ENCODE peak calls at places on chromosomes 2 and 18, in ten cellular contexts. One of them, this sample, is unnamed.

GRCh38 chr2:198374375-198375072 is 570.1 kb downstream of the PLCL1 start:
- DNase-seq in neural progenitor cell: peak; percentile 75
- DNase-seq in left ventricle myocardium inferior: no peak
- DNase-seq in WERI-Rb-1: peak; percentile 66
- DNase-seq in cardiac muscle cell: peak; percentile 72
- DNase-seq in left lung: no peak
- DNase-seq in CD8-positive, alpha-beta T cell: no peak
- DNase-seq in adrenal gland: no peak
- DNase-seq in right atrium auricular region: no peak
- DNase-seq in psoas muscle: no peak
- DNase-seq in this sample: peak; percentile 50

GRCh38 chr18:11885278-11885991 is 22.7 kb downstream of the MPPE1 start:
- DNase-seq in neural progenitor cell: no peak
- DNase-seq in left ventricle myocardium inferior: no peak
- DNase-seq in WERI-Rb-1: no peak
- DNase-seq in cardiac muscle cell: no peak
- DNase-seq in left lung: peak; percentile 44
- DNase-seq in CD8-positive, alpha-beta T cell: no peak
- DNase-seq in adrenal gland: no peak
- DNase-seq in right atrium auricular region: no peak
- DNase-seq in psoas muscle: no peak
- DNase-seq in this sample: peak; percentile 30

GRCh38 chr2:46804794-46805193 is 110.8 kb downstream of the MCFD2 start:
- DNase-seq in neural progenitor cell: no peak
- DNase-seq in left ventricle myocardium inferior: no peak
- DNase-seq in WERI-Rb-1: no peak
- DNase-seq in cardiac muscle cell: no peak
- DNase-seq in left lung: no peak
- DNase-seq in CD8-positive, alpha-beta T cell: no peak
- DNase-seq in adrenal gland: no peak
- DNase-seq in right atrium auricular region: peak; percentile 58
- DNase-seq in psoas muscle: no peak
- DNase-seq in this sample: no peak

GRCh38 chr2:105397959-105398521 is 811 bp downstream of the FHL2 start:
- DNase-seq in neural progenitor cell: no peak
- DNase-seq in left ventricle myocardium inferior: no peak
- DNase-seq in WERI-Rb-1: no peak
- DNase-seq in cardiac muscle cell: no peak
- DNase-seq in left lung: no peak
- DNase-seq in CD8-positive, alpha-beta T cell: no peak
- DNase-seq in adrenal gland: no peak
- DNase-seq in right atrium auricular region: peak; percentile 21
- DNase-seq in psoas muscle: no peak
- DNase-seq in this sample: no peak

GRCh38 chr2:209864716-209865295 is 93.2 kb downstream of the UNC80 start:
- DNase-seq in neural progenitor cell: peak; percentile 30
- DNase-seq in left ventricle myocardium inferior: no peak
- DNase-seq in WERI-Rb-1: peak; percentile 25
- DNase-seq in cardiac muscle cell: no peak
- DNase-seq in left lung: no peak
- DNase-seq in CD8-positive, alpha-beta T cell: no peak
- DNase-seq in adrenal gland: no peak
- DNase-seq in right atrium auricular region: no peak
- DNase-seq in psoas muscle: no peak
- DNase-seq in this sample: no peak

GRCh38 chr2:213885485-213885884 is 525.4 kb upstream of the VWC2L start:
- DNase-seq in neural progenitor cell: no peak
- DNase-seq in left ventricle myocardium inferior: no peak
- DNase-seq in WERI-Rb-1: no peak
- DNase-seq in cardiac muscle cell: no peak
- DNase-seq in left lung: no peak
- DNase-seq in CD8-positive, alpha-beta T cell: no peak
- DNase-seq in adrenal gland: no peak
- DNase-seq in right atrium auricular region: no peak
- DNase-seq in psoas muscle: no peak
- DNase-seq in this sample: no peak

GRCh38 chr2:158667567-158667966 is 127.5 kb upstream of the DAPL1 start:
- DNase-seq in neural progenitor cell: no peak
- DNase-seq in left ventricle myocardium inferior: no peak
- DNase-seq in WERI-Rb-1: no peak
- DNase-seq in cardiac muscle cell: no peak
- DNase-seq in left lung: no peak
- DNase-seq in CD8-positive, alpha-beta T cell: no peak
- DNase-seq in adrenal gland: no peak
- DNase-seq in right atrium auricular region: no peak
- DNase-seq in psoas muscle: no peak
- DNase-seq in this sample: no peak

GRCh38 chr2:207163053-207163814 is 2.5 kb downstream of the KLF7 start:
- DNase-seq in neural progenitor cell: no peak
- DNase-seq in left ventricle myocardium inferior: no peak
- DNase-seq in WERI-Rb-1: no peak
- DNase-seq in cardiac muscle cell: no peak
- DNase-seq in left lung: no peak
- DNase-seq in CD8-positive, alpha-beta T cell: no peak
- DNase-seq in adrenal gland: peak; percentile 39
- DNase-seq in right atrium auricular region: no peak
- DNase-seq in psoas muscle: peak; percentile 29
- DNase-seq in this sample: no peak

GRCh38 chr2:627340-627709 is 49.9 kb downstream of the TMEM18 start:
- DNase-seq in neural progenitor cell: peak; percentile 34
- DNase-seq in left ventricle myocardium inferior: no peak
- DNase-seq in WERI-Rb-1: no peak
- DNase-seq in cardiac muscle cell: no peak
- DNase-seq in left lung: no peak
- DNase-seq in CD8-positive, alpha-beta T cell: no peak
- DNase-seq in adrenal gland: no peak
- DNase-seq in right atrium auricular region: peak; percentile 42
- DNase-seq in psoas muscle: no peak
- DNase-seq in this sample: no peak

GRCh38 chr2:196601430-196602306 is 37.8 kb upstream of the CCDC150 start:
- DNase-seq in neural progenitor cell: no peak
- DNase-seq in left ventricle myocardium inferior: peak; percentile 55
- DNase-seq in WERI-Rb-1: peak; percentile 11
- DNase-seq in cardiac muscle cell: peak; percentile 39
- DNase-seq in left lung: no peak
- DNase-seq in CD8-positive, alpha-beta T cell: no peak
- DNase-seq in adrenal gland: no peak
- DNase-seq in right atrium auricular region: peak; percentile 83
- DNase-seq in psoas muscle: peak; percentile 46
- DNase-seq in this sample: no peak

GRCh38 chr2:135775420-135775819 is 33.8 kb downstream of the UBXN4 start:
- DNase-seq in neural progenitor cell: no peak
- DNase-seq in left ventricle myocardium inferior: no peak
- DNase-seq in WERI-Rb-1: no peak
- DNase-seq in cardiac muscle cell: no peak
- DNase-seq in left lung: no peak
- DNase-seq in CD8-positive, alpha-beta T cell: no peak
- DNase-seq in adrenal gland: peak; percentile 74
- DNase-seq in right atrium auricular region: no peak
- DNase-seq in psoas muscle: no peak
- DNase-seq in this sample: no peak

GRCh38 chr2:216620806-216621205 is 12.4 kb upstream of the IGFBP2 start:
- DNase-seq in neural progenitor cell: peak; percentile 49
- DNase-seq in left ventricle myocardium inferior: no peak
- DNase-seq in WERI-Rb-1: peak; percentile 45
- DNase-seq in cardiac muscle cell: no peak
- DNase-seq in left lung: no peak
- DNase-seq in CD8-positive, alpha-beta T cell: no peak
- DNase-seq in adrenal gland: no peak
- DNase-seq in right atrium auricular region: no peak
- DNase-seq in psoas muscle: no peak
- DNase-seq in this sample: no peak

GRCh38 chr2:227451655-227451992 is 20.3 kb upstream of the AGFG1 start:
- DNase-seq in neural progenitor cell: no peak
- DNase-seq in left ventricle myocardium inferior: no peak
- DNase-seq in WERI-Rb-1: no peak
- DNase-seq in cardiac muscle cell: no peak
- DNase-seq in left lung: no peak
- DNase-seq in CD8-positive, alpha-beta T cell: no peak
- DNase-seq in adrenal gland: no peak
- DNase-seq in right atrium auricular region: no peak
- DNase-seq in psoas muscle: no peak
- DNase-seq in this sample: no peak

GRCh38 chr2:229783108-229783721 is 68.9 kb upstream of the DNER start:
- DNase-seq in neural progenitor cell: no peak
- DNase-seq in left ventricle myocardium inferior: no peak
- DNase-seq in WERI-Rb-1: no peak
- DNase-seq in cardiac muscle cell: no peak
- DNase-seq in left lung: no peak
- DNase-seq in CD8-positive, alpha-beta T cell: no peak
- DNase-seq in adrenal gland: no peak
- DNase-seq in right atrium auricular region: no peak
- DNase-seq in psoas muscle: no peak
- DNase-seq in this sample: no peak

GRCh38 chr2:96354492-96354891 is 18.9 kb downstream of the NCAPH start:
- DNase-seq in neural progenitor cell: no peak
- DNase-seq in left ventricle myocardium inferior: no peak
- DNase-seq in WERI-Rb-1: no peak
- DNase-seq in cardiac muscle cell: no peak
- DNase-seq in left lung: no peak
- DNase-seq in CD8-positive, alpha-beta T cell: no peak
- DNase-seq in adrenal gland: no peak
- DNase-seq in right atrium auricular region: no peak
- DNase-seq in psoas muscle: no peak
- DNase-seq in this sample: no peak

GRCh38 chr2:96356889-96357288 is 21.3 kb downstream of the NCAPH start:
- DNase-seq in neural progenitor cell: no peak
- DNase-seq in left ventricle myocardium inferior: peak; percentile 36
- DNase-seq in WERI-Rb-1: no peak
- DNase-seq in cardiac muscle cell: no peak
- DNase-seq in left lung: no peak
- DNase-seq in CD8-positive, alpha-beta T cell: no peak
- DNase-seq in adrenal gland: peak; percentile 26
- DNase-seq in right atrium auricular region: no peak
- DNase-seq in psoas muscle: no peak
- DNase-seq in this sample: no peak

GRCh38 chr2:96359866-96360265 is 24.3 kb downstream of the NCAPH start:
- DNase-seq in neural progenitor cell: no peak
- DNase-seq in left ventricle myocardium inferior: no peak
- DNase-seq in WERI-Rb-1: no peak
- DNase-seq in cardiac muscle cell: no peak
- DNase-seq in left lung: no peak
- DNase-seq in CD8-positive, alpha-beta T cell: no peak
- DNase-seq in adrenal gland: no peak
- DNase-seq in right atrium auricular region: no peak
- DNase-seq in psoas muscle: no peak
- DNase-seq in this sample: no peak

GRCh38 chr2:96361751-96362150 is 26.2 kb downstream of the NCAPH start:
- DNase-seq in neural progenitor cell: no peak
- DNase-seq in left ventricle myocardium inferior: no peak
- DNase-seq in WERI-Rb-1: no peak
- DNase-seq in cardiac muscle cell: no peak
- DNase-seq in left lung: no peak
- DNase-seq in CD8-positive, alpha-beta T cell: no peak
- DNase-seq in adrenal gland: no peak
- DNase-seq in right atrium auricular region: no peak
- DNase-seq in psoas muscle: no peak
- DNase-seq in this sample: no peak

GRCh38 chr2:96359310-96359709 is 23.7 kb downstream of the NCAPH start:
- DNase-seq in neural progenitor cell: no peak
- DNase-seq in left ventricle myocardium inferior: peak; percentile 41
- DNase-seq in WERI-Rb-1: peak; percentile 16
- DNase-seq in cardiac muscle cell: no peak
- DNase-seq in left lung: peak; percentile 40
- DNase-seq in CD8-positive, alpha-beta T cell: peak; percentile 65
- DNase-seq in adrenal gland: no peak
- DNase-seq in right atrium auricular region: no peak
- DNase-seq in psoas muscle: peak; percentile 25
- DNase-seq in this sample: peak; percentile 71
- TF ChIP-seq CTCF in neural progenitor cell: peak; percentile 34
- TF ChIP-seq CTCF in left ventricle myocardium inferior: peak; percentile 41
- TF ChIP-seq CTCF in WERI-Rb-1: peak; percentile 42
- TF ChIP-seq CTCF in cardiac muscle cell: peak; percentile 16
- TF ChIP-seq CTCF in left lung: no peak
- TF ChIP-seq CTCF in CD8-positive, alpha-beta T cell: no peak
- TF ChIP-seq CTCF in adrenal gland: no peak
- TF ChIP-seq CTCF in right atrium auricular region: no peak
- TF ChIP-seq CTCF in psoas muscle: peak; percentile 24
- TF ChIP-seq CTCF in this sample: peak; percentile 60

DNA sequence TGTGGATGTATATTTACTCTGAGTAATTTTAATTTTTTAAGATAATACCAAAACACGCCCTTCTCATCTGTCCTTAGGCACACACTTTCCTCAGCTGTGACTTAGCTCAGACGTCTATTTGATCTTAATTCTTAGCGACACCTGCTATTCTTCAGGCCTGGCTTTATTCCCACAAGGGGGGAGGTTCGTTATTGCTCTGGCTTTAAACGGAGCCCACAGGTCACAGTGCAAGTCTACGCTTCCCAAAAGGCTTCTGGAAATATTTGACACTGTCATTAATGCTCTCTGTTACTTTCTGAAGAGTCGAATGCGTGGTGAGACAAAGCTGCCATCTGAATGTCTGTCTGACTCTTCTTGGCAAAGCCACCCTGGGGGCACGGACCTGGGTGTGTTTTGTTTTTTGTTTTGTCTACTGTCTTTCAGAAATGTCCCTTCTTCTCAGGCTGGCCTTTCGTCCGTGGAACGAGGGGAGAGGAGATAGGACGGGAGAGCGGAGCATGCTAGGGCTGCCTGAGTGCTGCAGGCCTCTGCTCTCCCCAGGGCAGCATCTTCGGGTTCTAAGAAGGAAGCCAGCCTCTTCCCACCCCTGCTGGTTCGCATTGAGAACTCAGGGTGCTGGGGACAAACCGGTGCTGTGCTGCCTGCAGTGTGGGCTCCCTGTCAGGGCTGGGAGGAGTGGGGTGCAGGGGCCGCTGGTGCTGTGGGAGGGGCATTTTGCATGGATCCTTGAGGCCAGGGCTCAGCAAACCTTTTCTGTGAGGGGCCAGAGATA is 61.9 kb downstream of the ASAP2 start:
- DNase-seq in neural progenitor cell: peak; percentile 52
- DNase-seq in left ventricle myocardium inferior: no peak
- DNase-seq in WERI-Rb-1: no peak
- DNase-seq in cardiac muscle cell: no peak
- DNase-seq in left lung: no peak
- DNase-seq in CD8-positive, alpha-beta T cell: no peak
- DNase-seq in adrenal gland: no peak
- DNase-seq in right atrium auricular region: no peak
- DNase-seq in psoas muscle: no peak
- DNase-seq in this sample: no peak
- H3K4me3 ChIP-seq in neural progenitor cell: no peak overlapping the region
- H3K4me3 ChIP-seq in left ventricle myocardium inferior: no peak overlapping the region
- H3K4me3 ChIP-seq in WERI-Rb-1: no peak overlapping the region
- H3K4me3 ChIP-seq in cardiac muscle cell: no peak overlapping the region
- H3K4me3 ChIP-seq in left lung: no peak overlapping the region
- H3K4me3 ChIP-seq in CD8-positive, alpha-beta T cell: no peak overlapping the region
- H3K4me3 ChIP-seq in adrenal gland: no peak overlapping the region
- H3K4me3 ChIP-seq in right atrium auricular region: no peak overlapping the region
- H3K4me3 ChIP-seq in psoas muscle: no peak overlapping the region
- H3K4me3 ChIP-seq in this sample: no peak overlapping the region

GRCh38 chr2:121196849-121197155 is 88.2 kb downstream of the TFCP2L1 start:
- DNase-seq in neural progenitor cell: no peak
- DNase-seq in left ventricle myocardium inferior: no peak
- DNase-seq in WERI-Rb-1: no peak
- DNase-seq in cardiac muscle cell: no peak
- DNase-seq in left lung: no peak
- DNase-seq in CD8-positive, alpha-beta T cell: no peak
- DNase-seq in adrenal gland: no peak
- DNase-seq in right atrium auricular region: no peak
- DNase-seq in psoas muscle: no peak
- DNase-seq in this sample: no peak
- H3K27ac ChIP-seq in neural progenitor cell: no peak overlapping the region
- H3K27ac ChIP-seq in left ventricle myocardium inferior: peak overlapping the region; percentile 47
- H3K27ac ChIP-seq in WERI-Rb-1: no peak overlapping the region
- H3K27ac ChIP-seq in cardiac muscle cell: no peak overlapping the region
- H3K27ac ChIP-seq in left lung: peak overlapping the region; percentile 88
- H3K27ac ChIP-seq in CD8-positive, alpha-beta T cell: no peak overlapping the region
- H3K27ac ChIP-seq in adrenal gland: peak overlapping the region; percentile 98
- H3K27ac ChIP-seq in right atrium auricular region: peak overlapping the region; percentile 72
- H3K27ac ChIP-seq in psoas muscle: peak overlapping the region; percentile 83
- H3K27ac ChIP-seq in this sample: peak overlapping the region; percentile 19

GRCh38 chr2:235762832-235763598 is 269.2 kb downstream of the AGAP1 start:
- DNase-seq in neural progenitor cell: no peak
- DNase-seq in left ventricle myocardium inferior: no peak
- DNase-seq in WERI-Rb-1: no peak
- DNase-seq in cardiac muscle cell: no peak
- DNase-seq in left lung: no peak
- DNase-seq in CD8-positive, alpha-beta T cell: no peak
- DNase-seq in adrenal gland: no peak
- DNase-seq in right atrium auricular region: no peak
- DNase-seq in psoas muscle: no peak
- DNase-seq in this sample: no peak
- TF ChIP-seq CTCF in neural progenitor cell: peak; percentile 11
- TF ChIP-seq CTCF in left ventricle myocardium inferior: no peak
- TF ChIP-seq CTCF in WERI-Rb-1: no peak
- TF ChIP-seq CTCF in cardiac muscle cell: no peak
- TF ChIP-seq CTCF in left lung: no peak
- TF ChIP-seq CTCF in CD8-positive, alpha-beta T cell: no peak
- TF ChIP-seq CTCF in adrenal gland: no peak
- TF ChIP-seq CTCF in right atrium auricular region: no peak
- TF ChIP-seq CTCF in psoas muscle: no peak
- TF ChIP-seq CTCF in this sample: no peak